ENCODE peak calls at places on chromosomes 11 and 22, in five cellular contexts. M is endodermal cell, N is spleen, U is esophagus squamous epithelium, D is heart right ventricle. Z is an unnamed sample.

GRCh38 chr22:29377979-29378378 is 10.4 kb downstream of the AP1B1 start:
- DNase-seq in D (no peak), M (no peak), N (no peak), U (no peak), Z (no peak)

GRCh38 chr11:11265994-11266606 is 87.0 kb downstream of the CSNK2A3 start:
- DNase-seq in N (no peak), M (peak; percentile 93), D (peak; percentile 27), U (no peak), Z (no peak)

GRCh38 chr11:2554338-2555240 is 109.8 kb downstream of the KCNQ1 start:
- DNase-seq in N (peak; percentile 55), D (no peak), U (no peak), M (peak; percentile 31), Z (no peak)

GRCh38 chr22:27717094-27717493 is 84.5 kb downstream of the MN1 start:
- DNase-seq in M (no peak), U (no peak), N (peak; percentile 17), D (no peak), Z (no peak)

GRCh38 chr11:16280256-16280682 is 76.1 kb downstream of the SOX6 start:
- DNase-seq in D (peak; percentile 44), M (no peak), N (no peak), U (no peak), Z (no peak)

GRCh38 chr11:74268451-74268850 is 43.0 kb downstream of the P4HA3 start:
- DNase-seq in N (no peak), D (no peak), M (no peak), U (no peak), Z (no peak)

GRCh38 chr22:39743955-39744752 is 149.4 kb downstream of the ENTHD1 start:
- DNase-seq in U (no peak), D (no peak), M (no peak), N (no peak), Z (no peak)

GRCh38 chr22:45053571-45053970 is 43.8 kb upstream of the PHF21B start:
- DNase-seq in U (no peak), D (no peak), N (no peak), M (no peak), Z (no peak)

GRCh38 chr11:102807921-102808320 is 10.0 kb upstream of the MMP1 start:
- DNase-seq in M (peak; percentile 93), N (no peak), U (no peak), D (no peak), Z (no peak)

GRCh38 chr11:122422707-122423106 is 232.8 kb upstream of the UBASH3B start:
- DNase-seq in D (no peak), N (no peak), M (no peak), U (no peak), Z (no peak)

GRCh38 chr22:46351767-46352166 is 16.3 kb downstream of the TRMU start:
- DNase-seq in U (no peak), D (no peak), N (peak; percentile 37), M (no peak), Z (no peak)

GRCh38 chr11:118338637-118339061 is 3.9 kb downstream of the CD3D start:
- DNase-seq in M (no peak), D (no peak), N (peak; percentile 85), U (peak; percentile 4), Z (no peak)

GRCh38 chr22:31839986-31840385 is 86.2 kb downstream of the DEPDC5 start:
- DNase-seq in U (no peak), M (no peak), N (no peak), D (no peak), Z (no peak)

GRCh38 chr22:31840581-31840980 is 86.8 kb downstream of the DEPDC5 start:
- DNase-seq in M (no peak), N (no peak), U (no peak), D (no peak), Z (no peak)

GRCh38 chr22:31833930-31834329 is 80.1 kb downstream of the DEPDC5 start:
- DNase-seq in D (no peak), N (no peak), M (no peak), U (no peak), Z (no peak)

GRCh38 chr22:31838917-31839316 is 85.1 kb downstream of the DEPDC5 start:
- DNase-seq in D (no peak), N (no peak), U (no peak), M (no peak), Z (no peak)

DNA sequence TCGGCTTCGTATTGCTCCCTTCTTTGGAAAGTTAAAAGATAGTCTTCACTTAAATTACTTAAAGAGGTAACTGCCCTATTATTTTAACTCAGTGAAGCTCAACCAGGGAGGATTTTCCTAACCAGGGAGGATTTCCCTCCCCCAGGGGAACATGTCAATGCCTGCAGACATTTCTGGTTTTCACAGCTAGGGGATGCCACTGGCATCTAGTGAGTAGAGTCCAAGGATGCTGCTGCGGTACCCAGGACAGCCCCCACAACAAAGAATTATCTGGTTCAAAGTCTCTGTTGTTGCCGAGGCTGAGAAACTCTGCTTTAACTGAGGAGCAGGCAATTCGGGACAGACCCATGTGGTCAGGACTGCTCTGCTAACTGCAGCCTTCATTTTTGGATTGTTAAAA is 82.2 kb downstream of the DEPDC5 start:
- DNase-seq in N (no peak), M (no peak), U (no peak), D (no peak), Z (no peak)
- H3K36me3 ChIP-seq in N (peaks cover 1% of the 10 kb centered on the region), M (peaks cover 33% of the 10 kb centered on the region), U (peaks cover 97% of the 10 kb centered on the region), D (no peaks in the 10 kb centered on the region), Z (no peaks in the 10 kb centered on the region)

GRCh38 chr11:73072935-73073481 is 69.1 kb downstream of the FCHSD2 start:
- DNase-seq in N (no peak), D (no peak), M (no peak), U (no peak), Z (no peak)
- H3K4me3 ChIP-seq in N (peak overlapping the region; percentile 13), D (no peak overlapping the region), M (no peak overlapping the region), U (peak overlapping the region; percentile 5), Z (no peak overlapping the region)

GRCh38 chr11:78432058-78432515 is 14.5 kb upstream of the GAB2 start:
- DNase-seq in D (no peak), U (no peak), N (no peak), M (peak; percentile 68), Z (no peak)
- TF ChIP-seq CTCF in D (peak; percentile 61), U (no peak), N (peak; percentile 7), M (peak; percentile 78), Z (peak; percentile 48)

GRCh38 chr11:36421546-36422155 is 88.4 kb downstream of the TRAF6 start:
- DNase-seq in D (no peak), N (no peak), U (no peak), M (no peak), Z (no peak)

GRCh38 chr11:36427079-36427478 is 83.0 kb downstream of the TRAF6 start:
- DNase-seq in M (no peak), U (no peak), D (no peak), N (no peak), Z (no peak)

GRCh38 chr11:36425593-36426206 is 84.4 kb downstream of the TRAF6 start:
- DNase-seq in M (no peak), N (no peak), U (no peak), D (no peak), Z (no peak)

GRCh38 chr11:36427876-36428275 is 82.2 kb downstream of the TRAF6 start:
- DNase-seq in U (no peak), D (no peak), M (no peak), N (peak; percentile 73), Z (no peak)

DNA sequence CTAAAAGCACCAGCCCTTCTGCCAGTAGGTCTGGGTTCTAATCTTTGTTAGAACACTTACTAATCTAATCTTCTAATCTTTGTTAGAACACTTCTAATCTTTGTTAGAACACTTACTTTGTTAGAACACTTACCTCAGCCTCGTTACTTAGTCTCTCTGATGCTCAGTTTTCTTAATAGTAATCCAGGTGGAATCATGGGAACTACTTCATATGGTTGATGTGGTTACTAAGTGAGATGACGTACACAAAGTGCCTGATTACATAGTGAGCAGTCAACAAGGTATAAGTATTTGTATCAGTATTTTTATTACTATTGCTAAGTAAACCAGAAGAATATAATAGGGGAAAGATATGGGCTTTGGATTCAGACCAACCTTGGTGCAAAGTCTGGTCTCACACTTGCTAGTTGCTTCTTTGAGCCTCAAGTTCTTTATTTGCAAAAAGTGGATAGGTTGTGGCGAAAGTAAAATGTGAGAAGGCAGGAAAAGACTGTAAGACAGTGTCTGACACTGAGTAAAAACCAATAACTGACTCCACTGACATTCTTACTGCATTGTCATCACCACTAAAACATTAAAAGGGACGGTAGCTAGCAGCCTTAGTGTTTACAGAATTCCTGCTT is 83.7 kb downstream of the TRAF6 start:
- DNase-seq in N (no peak), D (no peak), M (no peak), U (no peak), Z (no peak)
- H3K36me3 ChIP-seq in N (no peaks in the 10 kb centered on the region), D (no peaks in the 10 kb centered on the region), M (no peaks in the 10 kb centered on the region), U (no peaks in the 10 kb centered on the region), Z (no peaks in the 10 kb centered on the region)

DNA sequence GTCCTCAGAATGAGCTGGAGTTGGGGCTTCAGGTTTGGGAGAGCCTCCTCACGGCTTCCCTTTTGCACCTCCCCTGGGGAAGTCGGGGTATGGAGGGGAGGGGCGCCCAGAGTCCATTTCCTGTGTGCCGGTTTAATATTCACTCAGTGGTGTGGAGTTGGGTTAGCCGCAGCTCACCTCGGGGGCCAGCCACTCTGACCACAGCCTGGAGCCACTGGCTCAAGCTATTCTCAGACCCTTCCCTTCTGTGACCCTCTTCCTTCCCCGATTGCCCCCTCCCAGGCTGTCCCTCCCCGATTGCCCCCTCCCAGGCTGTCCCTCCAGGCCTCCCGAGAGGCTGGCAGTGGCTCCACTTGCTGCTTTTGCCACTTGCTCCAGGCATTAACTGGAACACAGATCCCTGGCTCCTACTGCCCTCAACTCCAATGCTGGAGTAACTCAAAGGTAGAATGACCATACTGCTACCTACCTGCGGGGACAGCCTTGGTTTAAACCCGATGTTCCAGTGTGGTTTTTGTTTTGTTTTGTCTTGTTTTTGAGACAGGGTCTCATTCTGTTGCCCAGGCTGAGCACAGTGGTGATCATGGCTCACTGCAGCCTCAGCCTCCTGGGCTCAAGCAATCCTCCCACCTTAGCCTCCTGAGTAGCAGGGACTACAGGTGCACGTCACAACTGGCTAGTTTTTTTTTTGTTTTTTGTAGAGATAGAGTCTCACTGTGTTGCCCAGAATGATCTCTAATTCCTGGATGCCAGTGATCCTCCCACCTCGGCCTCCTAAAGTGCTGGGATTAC is 29.3 kb downstream of the RPUSD4 start:
- DNase-seq in N (peak; percentile 41), D (no peak), U (no peak), M (no peak), Z (no peak)
- H3K4me3 ChIP-seq in N (no peak overlapping the region), D (no peak overlapping the region), U (no peak overlapping the region), M (no peak overlapping the region), Z (no peak overlapping the region)

DNA sequence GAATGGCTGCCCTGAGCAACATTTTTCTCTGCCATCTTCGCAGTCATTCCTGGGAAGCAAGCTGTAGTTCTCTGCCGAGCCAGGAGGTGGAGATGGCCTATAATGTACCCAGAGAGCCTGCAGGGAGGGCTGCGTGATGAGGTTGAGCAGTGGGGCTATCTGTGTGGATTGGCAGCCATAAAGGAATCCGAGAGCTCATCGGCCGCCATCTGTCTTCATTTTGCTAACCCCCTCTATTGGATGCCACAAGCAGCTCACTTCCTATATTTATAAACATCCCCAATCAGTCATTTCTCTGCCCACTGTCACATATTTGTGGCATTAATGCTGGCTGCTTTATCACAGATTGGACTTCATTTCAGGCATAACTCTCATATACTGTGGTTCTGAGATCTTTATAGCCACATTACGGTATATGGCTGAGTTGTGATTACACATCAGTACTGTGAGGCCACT is 209.5 kb downstream of the NTM start:
- DNase-seq in U (no peak), D (no peak), M (peak; percentile 91), N (no peak), Z (no peak)
- TF ChIP-seq CTCF in U (peak; percentile 9), D (peak; percentile 47), M (peak; percentile 82), N (no peak), Z (peak; percentile 58)